ENCODE peak calls at places on chromosomes 16 and 17, in five cellular contexts. One of them, this sample, is unnamed.
A peak's percentile ranks its signal among the peaks of the same experiment; 100 is the strongest.

GRCh38 chr16:12341423-12341822 is 364.9 kb downstream of the SNX29 start:
- DNase-seq in HCT116: peak; percentile 68
- DNase-seq in uterus: no peak
- DNase-seq in fibroblast of lung: peak; percentile 12
- DNase-seq in endodermal cell: no peak
- DNase-seq in this sample: no peak

GRCh38 chr17:65393514-65393913 is 167.9 kb downstream of the AXIN2 start:
- DNase-seq in HCT116: no peak
- DNase-seq in uterus: no peak
- DNase-seq in fibroblast of lung: no peak
- DNase-seq in endodermal cell: no peak
- DNase-seq in this sample: no peak

GRCh38 chr16:82002831-82003230 is 8.4 kb downstream of the SDR42E1 start:
- DNase-seq in HCT116: no peak
- DNase-seq in uterus: no peak
- DNase-seq in fibroblast of lung: no peak
- DNase-seq in endodermal cell: no peak
- DNase-seq in this sample: no peak

GRCh38 chr16:55663770-55664677 is 8.2 kb downstream of the SLC6A2 start:
- DNase-seq in HCT116: no peak
- DNase-seq in uterus: no peak
- DNase-seq in fibroblast of lung: no peak
- DNase-seq in endodermal cell: no peak
- DNase-seq in this sample: peak; percentile 52

GRCh38 chr16:71648921-71649320 is 22.9 kb downstream of the MARVELD3 start:
- DNase-seq in HCT116: no peak
- DNase-seq in uterus: no peak
- DNase-seq in fibroblast of lung: no peak
- DNase-seq in endodermal cell: peak; percentile 69
- DNase-seq in this sample: peak; percentile 38

GRCh38 chr17:43791589-43791988 is 11.4 kb downstream of the CFAP97D1 start:
- DNase-seq in HCT116: peak; percentile 82
- DNase-seq in uterus: no peak
- DNase-seq in fibroblast of lung: peak; percentile 69
- DNase-seq in endodermal cell: peak; percentile 70
- DNase-seq in this sample: peak; percentile 70

GRCh38 chr16:2523801-2524231 is 3.6 kb downstream of the AMDHD2 start:
- DNase-seq in HCT116: no peak
- DNase-seq in uterus: no peak
- DNase-seq in fibroblast of lung: no peak
- DNase-seq in endodermal cell: no peak
- DNase-seq in this sample: no peak

GRCh38 chr17:29359777-29360176 is 30.4 kb upstream of the TAOK1 start:
- DNase-seq in HCT116: no peak
- DNase-seq in uterus: no peak
- DNase-seq in fibroblast of lung: no peak
- DNase-seq in endodermal cell: no peak
- DNase-seq in this sample: no peak

GRCh38 chr17:80575057-80575875 is 30.6 kb downstream of the RPTOR start:
- DNase-seq in HCT116: peak; percentile 90
- DNase-seq in uterus: peak; percentile 65
- DNase-seq in fibroblast of lung: peak; percentile 86
- DNase-seq in endodermal cell: peak; percentile 98
- DNase-seq in this sample: peak; percentile 85

GRCh38 chr16:4288148-4288921 is 15.5 kb upstream of the TFAP4 start:
- DNase-seq in HCT116: no peak
- DNase-seq in uterus: peak; percentile 79
- DNase-seq in fibroblast of lung: peak; percentile 53
- DNase-seq in endodermal cell: peak; percentile 95
- DNase-seq in this sample: peak; percentile 68

GRCh38 chr17:60065136-60065535 is 13.6 kb downstream of the HEATR6 start:
- DNase-seq in HCT116: no peak
- DNase-seq in uterus: no peak
- DNase-seq in fibroblast of lung: peak; percentile 42
- DNase-seq in endodermal cell: no peak
- DNase-seq in this sample: no peak

GRCh38 chr17:28325221-28325620 is 6.2 kb downstream of the TMEM97 start:
- DNase-seq in HCT116: no peak
- DNase-seq in uterus: no peak
- DNase-seq in fibroblast of lung: no peak
- DNase-seq in endodermal cell: peak; percentile 23
- DNase-seq in this sample: no peak

GRCh38 chr16:31478956-31479355 is 4.0 kb upstream of the SLC5A2 start:
- DNase-seq in HCT116: no peak
- DNase-seq in uterus: no peak
- DNase-seq in fibroblast of lung: no peak
- DNase-seq in endodermal cell: no peak
- DNase-seq in this sample: no peak

GRCh38 chr16:85556456-85557082 is 56.6 kb upstream of the GSE1 start:
- DNase-seq in HCT116: no peak
- DNase-seq in uterus: peak; percentile 57
- DNase-seq in fibroblast of lung: no peak
- DNase-seq in endodermal cell: peak; percentile 86
- DNase-seq in this sample: peak; percentile 54

GRCh38 chr16:61214780-61215179 is 821.5 kb downstream of the CDH8 start:
- DNase-seq in HCT116: no peak
- DNase-seq in uterus: no peak
- DNase-seq in fibroblast of lung: no peak
- DNase-seq in endodermal cell: no peak
- DNase-seq in this sample: no peak

GRCh38 chr17:68462381-68463210 is 5.3 kb upstream of the WIPI1 start:
- DNase-seq in HCT116: peak; percentile 92
- DNase-seq in uterus: peak; percentile 72
- DNase-seq in fibroblast of lung: peak; percentile 88
- DNase-seq in endodermal cell: peak; percentile 93
- DNase-seq in this sample: peak; percentile 79

GRCh38 chr16:87216148-87216823 is 100.9 kb downstream of the C16orf95 start:
- DNase-seq in HCT116: no peak
- DNase-seq in uterus: no peak
- DNase-seq in fibroblast of lung: no peak
- DNase-seq in endodermal cell: no peak
- DNase-seq in this sample: no peak

GRCh38 chr17:57507828-57508227 is 237.3 kb downstream of the CCDC182 start:
- DNase-seq in HCT116: no peak
- DNase-seq in uterus: no peak
- DNase-seq in fibroblast of lung: no peak
- DNase-seq in endodermal cell: no peak
- DNase-seq in this sample: no peak

GRCh38 chr17:44247346-44248219 is 20.4 kb downstream of the SLC4A1 start:
- DNase-seq in HCT116: no peak
- DNase-seq in uterus: no peak
- DNase-seq in fibroblast of lung: no peak
- DNase-seq in endodermal cell: no peak
- DNase-seq in this sample: no peak

GRCh38 chr17:75610103-75610984 is 22.7 kb downstream of the MYO15B start:
- DNase-seq in HCT116: no peak
- DNase-seq in uterus: no peak
- DNase-seq in fibroblast of lung: no peak
- DNase-seq in endodermal cell: no peak
- DNase-seq in this sample: peak; percentile 59

GRCh38 chr16:85520853-85521736 is 92.0 kb upstream of the GSE1 start:
- DNase-seq in HCT116: peak; percentile 56
- DNase-seq in uterus: no peak
- DNase-seq in fibroblast of lung: no peak
- DNase-seq in endodermal cell: no peak
- DNase-seq in this sample: peak; percentile 98

GRCh38 chr16:80527297-80527696 is 13.5 kb upstream of the DYNLRB2 start:
- DNase-seq in HCT116: peak; percentile 8
- DNase-seq in uterus: no peak
- DNase-seq in fibroblast of lung: peak; percentile 6
- DNase-seq in endodermal cell: peak; percentile 85
- DNase-seq in this sample: no peak

GRCh38 chr16:58024673-58025350 is 742 bp upstream of the MMP15 start:
- DNase-seq in HCT116: peak; percentile 56
- DNase-seq in uterus: no peak
- DNase-seq in fibroblast of lung: peak; percentile 7
- DNase-seq in endodermal cell: peak; percentile 85
- DNase-seq in this sample: peak; percentile 98

GRCh38 chr16:30063893-30064745 is 1.4 kb upstream of the ALDOA start:
- DNase-seq in HCT116: no peak
- DNase-seq in uterus: peak; percentile 84
- DNase-seq in fibroblast of lung: peak; percentile 52
- DNase-seq in endodermal cell: peak; percentile 86
- DNase-seq in this sample: peak; percentile 64

GRCh38 chr16:68668266-68668665 is 23.2 kb downstream of the CDH3 start:
- DNase-seq in HCT116: no peak
- DNase-seq in uterus: no peak
- DNase-seq in fibroblast of lung: no peak
- DNase-seq in endodermal cell: no peak
- DNase-seq in this sample: no peak

GRCh38 chr17:41338961-41339485 is 11.6 kb downstream of the KRT33A start:
- DNase-seq in HCT116: no peak
- DNase-seq in uterus: no peak
- DNase-seq in fibroblast of lung: peak; percentile 7
- DNase-seq in endodermal cell: no peak
- DNase-seq in this sample: no peak

GRCh38 chr16:1743376-1744337 is 27.7 kb downstream of the NME3 start:
- DNase-seq in HCT116: no peak
- DNase-seq in uterus: no peak
- DNase-seq in fibroblast of lung: no peak
- DNase-seq in endodermal cell: no peak
- DNase-seq in this sample: no peak

GRCh38 chr17:29563816-29564215 is 3.0 kb downstream of the ABHD15 start:
- DNase-seq in HCT116: no peak
- DNase-seq in uterus: no peak
- DNase-seq in fibroblast of lung: no peak
- DNase-seq in endodermal cell: peak; percentile 34
- DNase-seq in this sample: no peak

GRCh38 chr17:48023408-48024148 is 14.0 kb downstream of the COPZ2 start:
- DNase-seq in HCT116: peak; percentile 75
- DNase-seq in uterus: peak; percentile 58
- DNase-seq in fibroblast of lung: peak; percentile 56
- DNase-seq in endodermal cell: peak; percentile 97
- DNase-seq in this sample: peak; percentile 68

GRCh38 chr17:78839762-78840529 is 668 bp downstream of the USP36 start:
- DNase-seq in HCT116: no peak
- DNase-seq in uterus: no peak
- DNase-seq in fibroblast of lung: peak; percentile 81
- DNase-seq in endodermal cell: peak; percentile 67
- DNase-seq in this sample: peak; percentile 35

GRCh38 chr16:53456625-53457024 is 22.4 kb downstream of the RBL2 start:
- DNase-seq in HCT116: no peak
- DNase-seq in uterus: no peak
- DNase-seq in fibroblast of lung: no peak
- DNase-seq in endodermal cell: no peak
- DNase-seq in this sample: no peak

GRCh38 chr17:17689312-17689711 is 8.1 kb downstream of the RAI1 start:
- DNase-seq in HCT116: no peak
- DNase-seq in uterus: no peak
- DNase-seq in fibroblast of lung: no peak
- DNase-seq in endodermal cell: no peak
- DNase-seq in this sample: no peak
- H3K4me1 ChIP-seq in HCT116: peaks cover 100% of the 10 kb centered on the region
- H3K4me1 ChIP-seq in uterus: peaks cover 40% of the 10 kb centered on the region
- H3K4me1 ChIP-seq in fibroblast of lung: peaks cover 41% of the 10 kb centered on the region
- H3K4me1 ChIP-seq in endodermal cell: peaks cover 32% of the 10 kb centered on the region
- H3K4me1 ChIP-seq in this sample: peaks cover 60% of the 10 kb centered on the region

GRCh38 chr17:50620848-50621247 is 13.8 kb upstream of the ABCC3 start:
- DNase-seq in HCT116: no peak
- DNase-seq in uterus: no peak
- DNase-seq in fibroblast of lung: no peak
- DNase-seq in endodermal cell: peak; percentile 93
- DNase-seq in this sample: no peak
- TF ChIP-seq CTCF in HCT116: peak; percentile 53
- TF ChIP-seq CTCF in uterus: no peak
- TF ChIP-seq CTCF in fibroblast of lung: no peak
- TF ChIP-seq CTCF in endodermal cell: peak; percentile 76
- TF ChIP-seq CTCF in this sample: peak; percentile 35

DNA sequence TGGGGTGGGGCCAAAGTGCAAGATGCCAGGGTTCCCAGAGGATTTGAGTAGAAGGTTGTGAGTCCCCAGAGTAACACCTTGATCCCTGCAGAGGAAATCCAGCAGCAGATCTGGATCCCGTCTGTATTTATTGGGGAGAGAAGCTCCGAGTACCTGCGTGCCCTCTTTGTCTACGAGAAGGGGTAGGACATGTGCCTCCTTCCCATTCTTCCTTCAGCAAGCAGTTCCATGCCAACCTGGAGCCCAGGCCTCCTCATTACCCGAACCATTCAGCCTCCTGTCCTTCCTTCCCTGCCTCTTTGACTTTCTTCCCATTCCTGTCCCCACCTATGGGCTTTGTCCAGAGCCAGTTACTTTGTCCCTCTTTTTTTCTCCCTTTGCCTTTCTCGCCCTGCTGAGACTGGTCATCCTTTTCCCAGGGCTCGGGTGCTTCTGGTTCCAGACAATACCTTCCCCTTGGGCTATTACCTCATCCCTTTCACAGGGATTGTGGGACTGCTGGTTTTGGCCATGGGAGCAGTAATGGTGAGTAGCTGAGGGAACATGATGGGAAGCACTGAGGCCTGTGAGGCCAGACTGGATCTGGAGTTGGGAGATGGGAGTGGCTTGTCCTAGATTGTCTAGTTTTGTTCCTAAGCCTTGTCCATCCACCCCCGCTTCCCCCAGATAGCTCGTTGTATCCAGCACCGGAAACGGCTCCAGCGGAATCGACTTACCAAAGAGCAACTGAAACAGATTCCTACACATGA is 2.9 kb downstream of the RNF167 start:
- DNase-seq in HCT116: no peak
- DNase-seq in uterus: no peak
- DNase-seq in fibroblast of lung: no peak
- DNase-seq in endodermal cell: no peak
- DNase-seq in this sample: no peak
- H3K4me1 ChIP-seq in HCT116: peaks cover 56% of the 10 kb centered on the region
- H3K4me1 ChIP-seq in uterus: peaks cover 24% of the 10 kb centered on the region
- H3K4me1 ChIP-seq in fibroblast of lung: peaks cover 30% of the 10 kb centered on the region
- H3K4me1 ChIP-seq in endodermal cell: peaks cover 16% of the 10 kb centered on the region
- H3K4me1 ChIP-seq in this sample: peaks cover 7% of the 10 kb centered on the region

DNA sequence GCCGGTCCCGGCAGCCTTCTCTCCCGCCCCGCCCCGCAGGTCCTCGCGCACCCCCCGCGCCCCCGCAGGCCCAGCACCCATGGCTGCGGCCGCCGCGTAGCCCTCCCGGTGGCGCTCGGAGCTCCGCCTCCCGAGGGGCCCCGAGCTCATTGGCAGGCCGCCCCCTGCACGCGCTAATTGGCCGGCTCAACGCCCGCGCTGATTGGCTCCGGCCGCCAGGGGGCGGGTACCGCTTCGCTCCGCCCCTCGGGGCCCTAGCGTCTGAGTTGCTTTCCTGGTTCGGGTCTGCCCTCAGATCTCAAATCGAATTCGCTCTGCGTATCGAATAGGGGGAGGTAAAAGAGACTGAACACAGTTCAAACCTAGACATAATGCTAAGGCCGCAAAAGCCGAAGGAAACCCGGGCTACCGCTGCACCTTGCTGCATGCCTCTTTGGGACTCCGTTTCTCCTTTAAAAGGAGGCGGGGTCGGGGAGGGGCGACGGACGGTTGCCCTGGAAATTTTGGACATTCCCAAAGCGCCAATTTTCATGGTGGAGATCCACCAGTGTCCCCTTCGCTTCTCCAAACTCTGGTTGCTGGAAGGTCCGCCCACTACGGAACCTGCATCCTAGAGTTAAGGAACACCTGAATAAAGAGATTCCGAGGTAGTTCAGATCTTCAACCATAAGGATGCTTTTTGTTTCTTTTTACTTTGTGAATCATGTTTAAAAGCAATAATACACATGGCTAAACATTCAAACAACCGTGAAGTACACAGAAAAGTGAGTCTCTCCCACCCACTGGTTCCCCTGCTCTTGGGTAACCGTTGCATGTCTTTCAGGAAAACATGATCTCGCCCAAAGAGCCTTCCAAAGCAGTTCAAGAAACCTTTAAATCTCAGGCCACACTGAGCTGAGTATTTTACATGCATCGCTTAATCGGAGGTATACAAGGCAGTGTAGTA is at the start of gene DEXI:
- DNase-seq in HCT116: peak; percentile 72
- DNase-seq in uterus: peak; percentile 94
- DNase-seq in fibroblast of lung: peak; percentile 86
- DNase-seq in endodermal cell: peak; percentile 97
- DNase-seq in this sample: peak; percentile 95
- TF ChIP-seq CTCF in HCT116: no peak
- TF ChIP-seq CTCF in uterus: peak; percentile 33
- TF ChIP-seq CTCF in fibroblast of lung: no peak
- TF ChIP-seq CTCF in endodermal cell: peak; percentile 18
- TF ChIP-seq CTCF in this sample: no peak

This sample was measured in Caco-2.